ENCODE peak calls at places on chromosome 17, in five cellular contexts. N, I, M, Q and B are unnamed samples.
A peak's percentile ranks its signal among the peaks of the same experiment; 100 is the strongest.

GRCh38 chr17:82710499-82711232 is 5.8 kb upstream of the FN3KRP start:
- DNase-seq in M (no peak), N (no peak), Q (no peak), I (no peak), B (no peak)

GRCh38 chr17:32267690-32268205 is 2.1 kb downstream of the RHBDL3 start:
- DNase-seq in N (no peak), I (no peak), Q (no peak), M (no peak), B (no peak)

GRCh38 chr17:77555741-77556291 is 402.7 kb upstream of the TNRC6C start:
- DNase-seq in M (no peak), Q (no peak), I (no peak), N (no peak), B (peak; percentile 37)

GRCh38 chr17:72033311-72033710 is 87.5 kb upstream of the SOX9 start:
- DNase-seq in I (no peak), Q (no peak), M (no peak), N (no peak), B (no peak)

GRCh38 chr17:79974786-79975497 is 60.7 kb downstream of the TBC1D16 start:
- DNase-seq in N (no peak), Q (no peak), I (no peak), M (no peak), B (no peak)

GRCh38 chr17:50641339-50641725 is 6.7 kb downstream of the ABCC3 start:
- DNase-seq in M (no peak), N (no peak), I (no peak), Q (no peak), B (no peak)

GRCh38 chr17:51228177-51228576 is 31.7 kb downstream of the MBTD1 start:
- DNase-seq in I (no peak), Q (no peak), M (no peak), N (peak; percentile 63), B (no peak)

GRCh38 chr17:18158022-18158600 is 25.5 kb upstream of the ALKBH5 start:
- DNase-seq in N (no peak), M (peak; percentile 63), I (peak; percentile 92), Q (no peak), B (peak; percentile 89)

GRCh38 chr17:80283116-80283852 is 22.6 kb downstream of the RNF213 start:
- DNase-seq in I (no peak), N (no peak), M (no peak), Q (no peak), B (no peak)

GRCh38 chr17:76022285-76022684 is 4.8 kb downstream of the EVPL start:
- DNase-seq in M (no peak), I (no peak), Q (no peak), N (no peak), B (no peak)

GRCh38 chr17:1123397-1124237 is 56.2 kb downstream of the ABR start:
- DNase-seq in Q (no peak), I (no peak), N (no peak), M (no peak), B (no peak)

GRCh38 chr17:77282524-77283515 is 142.1 kb downstream of the SEC14L1 start:
- DNase-seq in M (no peak), Q (no peak), N (no peak), I (no peak), B (no peak)

GRCh38 chr17:72656114-72656763 is 436.2 kb downstream of the SLC39A11 start:
- DNase-seq in M (no peak), I (no peak), Q (no peak), N (no peak), B (no peak)